ENCODE peak calls at places on chromosomes 5 and 9, in nine cellular contexts. P is SK-N-SH, C is H9, Q is OCI-LY7, I is astrocyte, X is mesendoderm, E is mammary epithelial cell, L is fibroblast of lung, V is DND-41. N is an unnamed sample. For H3K79me2, the result is how much of the 10 kb centered on the place peaks cover.

GRCh38 chr5:68060382-68060781 is 155.2 kb upstream of the PIK3R1 start:
- DNase-seq in I (no peak), X (no peak), P (no peak), E (no peak), Q (no peak), V (no peak), L (no peak), C (no peak), N (no peak)

GRCh38 chr5:522899-523657 is 1.2 kb downstream of the SLC9A3 start:
- DNase-seq in I (no peak), Q (no peak), P (no peak), E (no peak), C (no peak), L (no peak), X (peak), V (no peak), N (peak)

GRCh38 chr5:997001-997474 is 11.6 kb upstream of the NKD2 start:
- DNase-seq in V (peak), P (no peak), L (no peak), C (peak), I (no peak), X (peak), E (no peak), Q (no peak), N (peak)

GRCh38 chr9:71036501-71036900 is 84.9 kb downstream of the TRPM3 start:
- DNase-seq in X (no peak), V (no peak), E (peak), C (no peak), P (no peak), Q (no peak), L (peak), I (peak), N (peak)

GRCh38 chr5:76807296-76807695 is 11.5 kb upstream of the F2RL1 start:
- DNase-seq in C (peak), V (no peak), Q (no peak), E (peak), X (peak), L (peak), I (peak), P (no peak), N (peak)

GRCh38 chr5:176529116-176529823 is 7.9 kb downstream of the RNF44 start:
- DNase-seq in L (no peak), P (no peak), E (no peak), V (no peak), C (no peak), I (no peak), Q (peak), X (no peak), N (no peak)

GRCh38 chr9:18137815-18138214 is 336.1 kb upstream of the ADAMTSL1 start:
- DNase-seq in P (no peak), E (no peak), L (no peak), I (no peak), Q (no peak), V (no peak), X (peak), C (no peak), N (no peak)

GRCh38 chr5:124210106-124210918 is 536.1 kb downstream of the ZNF608 start:
- DNase-seq in Q (no peak), I (no peak), P (no peak), C (no peak), L (no peak), V (peak), X (no peak), E (no peak), N (no peak)

GRCh38 chr5:87541033-87541432 is 128.3 kb upstream of the CCNH start:
- DNase-seq in L (peak), E (peak), C (peak), V (no peak), I (peak), P (peak), Q (no peak), X (peak), N (peak)

GRCh38 chr5:13215370-13215769 is 729.1 kb downstream of the DNAH5 start:
- DNase-seq in X (peak), C (no peak), Q (no peak), V (no peak), P (no peak), E (no peak), L (no peak), I (no peak), N (no peak)

GRCh38 chr5:91382530-91383026 is 539 bp downstream of the ARRDC3 start:
- DNase-seq in C (no peak), E (peak), P (no peak), I (no peak), Q (peak), V (peak), L (peak), X (peak), N (peak)

GRCh38 chr5:171580506-171581265 is 161.2 kb downstream of the FGF18 start:
- DNase-seq in E (peak), V (no peak), C (no peak), X (no peak), L (peak), P (no peak), I (peak), Q (no peak), N (no peak)

GRCh38 chr5:151739939-151740335 is 18.5 kb downstream of the ATOX1 start:
- DNase-seq in X (peak), P (peak), Q (no peak), I (peak), E (peak), V (no peak), C (no peak), L (peak), N (no peak)

GRCh38 chr9:108184009-108184408 is 671.8 kb downstream of the ACTL7B start:
- DNase-seq in E (peak), I (no peak), C (no peak), V (no peak), P (no peak), L (no peak), Q (no peak), X (no peak), N (no peak)

GRCh38 chr9:35746583-35746982 is 2.4 kb downstream of the GBA2 start:
- DNase-seq in V (no peak), P (no peak), Q (no peak), C (no peak), L (no peak), E (peak), X (no peak), I (no peak), N (peak)

GRCh38 chr9:35750256-35750531 is 1.1 kb downstream of the RGP1 start:
- DNase-seq in L (no peak), P (no peak), C (no peak), I (no peak), Q (no peak), X (no peak), V (no peak), E (no peak), N (no peak)

GRCh38 chr9:35748858-35749514 is at the start of the genes GBA2 and RGP1:
- DNase-seq in I (peak), P (peak), X (peak), C (peak), Q (peak), V (peak), E (peak), L (peak), N (peak)

GRCh38 chr9:35749515-35750255 is 598 bp downstream of the RGP1 start:
- DNase-seq in X (peak), E (peak), I (no peak), P (no peak), L (no peak), V (peak), C (peak), Q (peak), N (peak)

DNA sequence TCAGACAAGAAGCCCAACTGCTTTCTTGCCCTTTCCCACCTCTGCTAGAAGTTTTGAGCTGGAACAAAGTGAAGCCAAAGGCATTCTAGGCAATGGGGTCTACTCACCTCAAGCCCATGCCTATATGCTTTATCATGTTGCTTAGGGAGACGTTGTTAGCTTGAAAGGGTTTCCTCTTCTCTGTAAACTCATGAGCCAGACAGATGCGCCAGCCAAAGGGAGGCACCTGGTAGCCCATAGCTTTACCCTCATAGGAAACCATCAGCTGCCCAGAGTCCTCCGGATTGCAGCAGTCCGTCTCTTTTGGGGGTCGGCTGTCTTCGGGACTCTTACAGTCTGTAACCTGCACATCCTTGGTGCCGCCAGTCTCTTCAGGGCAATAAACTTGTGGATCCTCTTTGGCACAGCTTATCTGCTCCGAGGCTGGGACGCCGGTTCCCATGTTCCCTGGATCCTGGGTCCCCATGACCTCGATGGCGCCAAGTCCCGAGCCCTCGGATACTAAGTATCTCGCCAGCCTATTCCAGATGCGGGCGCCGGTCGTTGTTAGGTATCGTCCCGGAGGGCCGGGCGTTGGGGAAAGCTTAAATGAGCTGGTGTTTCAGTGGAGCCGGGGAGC is 680 bp downstream of the GBA2 start:
- DNase-seq in X (no peak), L (no peak), V (peak), E (peak), P (no peak), Q (peak), I (no peak), C (no peak), N (no peak)
- H3K79me2 ChIP-seq in X (under half), L (under half), V (under half), E (half or more), P (half or more), Q (under half), I (half or more), C (under half), N (half or more)

DNA sequence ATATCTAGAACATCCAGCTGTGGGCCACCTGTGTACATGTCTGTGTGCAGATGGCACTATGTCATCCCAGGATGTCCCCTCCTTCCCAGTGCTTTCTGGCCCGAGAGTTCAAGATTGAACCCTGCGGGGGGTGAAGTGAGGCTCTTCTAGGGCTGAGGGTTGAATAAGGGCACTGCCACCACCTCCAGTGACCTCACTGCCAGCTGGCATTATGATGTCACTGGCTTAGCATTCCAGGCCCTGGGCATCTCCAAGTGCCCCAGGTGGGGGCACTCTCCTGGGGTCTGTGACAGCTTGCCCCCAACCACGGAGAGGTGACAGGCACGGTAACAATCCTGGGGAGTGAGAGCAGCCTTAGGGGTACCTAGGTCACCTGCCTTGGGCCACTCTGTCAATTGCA is 27.1 kb downstream of the CXXC5 start:
- DNase-seq in X (no peak), L (no peak), V (no peak), Q (no peak), C (no peak), I (no peak), P (no peak), E (no peak), N (no peak)
- H3K79me2 ChIP-seq in X (half or more), L (under half), V (half or more), Q (half or more), C (under half), I (half or more), P (half or more), E (under half), N (half or more)

DNA sequence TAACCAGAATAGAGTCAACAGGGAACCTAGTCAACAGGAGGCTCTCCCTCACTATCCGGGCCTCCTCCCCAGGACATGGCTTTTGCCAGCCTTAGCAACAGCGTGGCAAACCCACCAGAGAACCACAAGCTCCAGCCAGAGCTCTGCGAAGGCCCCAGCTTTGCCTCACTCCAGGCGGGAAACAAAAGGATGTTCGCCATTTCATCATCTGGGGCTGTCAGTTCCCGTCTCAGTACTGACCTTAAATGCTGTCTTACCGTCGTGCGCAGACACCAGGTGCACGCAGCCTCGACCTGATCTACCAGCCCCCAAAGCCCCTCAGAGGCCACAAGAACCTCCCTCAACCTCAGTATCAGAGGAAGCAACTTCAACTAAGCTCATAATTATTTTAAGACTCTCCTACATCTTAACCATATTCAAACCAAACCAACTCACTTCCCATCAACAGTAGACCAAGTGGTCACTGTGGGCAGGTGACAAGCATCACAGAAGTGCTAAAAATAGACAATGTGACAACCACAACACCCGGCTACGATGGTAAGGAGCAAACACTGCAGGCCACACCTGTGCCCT is 71.4 kb downstream of the SEMA4D start:
- DNase-seq in Q (peak), C (no peak), I (no peak), L (no peak), X (no peak), P (no peak), V (peak), E (no peak), N (no peak)
- H3K79me2 ChIP-seq in Q (under half), C (under half), I (under half), L (under half), X (under half), P (under half), V (half or more), E (under half), N (under half)

DNA sequence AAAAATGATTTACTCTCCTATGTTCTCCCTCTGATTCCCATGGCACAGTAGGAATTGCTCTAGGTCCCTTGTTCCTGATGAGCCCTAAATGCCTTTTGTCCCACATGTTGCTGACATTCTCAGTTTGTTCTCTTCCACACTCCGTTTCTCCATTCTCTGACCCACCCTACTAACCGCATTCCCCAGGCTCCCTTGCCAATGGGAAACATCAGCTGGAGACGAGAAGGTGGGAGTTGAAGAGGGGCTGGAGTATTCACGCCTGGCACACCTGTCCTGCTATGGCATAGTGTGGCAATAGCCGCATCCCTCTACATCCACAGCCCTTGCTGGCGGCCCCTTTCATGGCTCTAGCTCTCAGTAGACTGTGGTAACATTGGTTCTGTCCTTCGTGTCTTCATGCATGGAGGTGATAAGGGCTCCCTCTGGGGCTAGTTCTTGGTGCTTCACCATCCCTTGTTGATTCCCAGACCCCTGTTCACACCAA is 16.3 kb upstream of the ARL15 start:
- DNase-seq in Q (no peak), L (no peak), I (no peak), E (no peak), P (no peak), X (no peak), V (no peak), C (no peak), N (no peak)
- H3K79me2 ChIP-seq in Q (under half), L (under half), I (under half), E (under half), P (under half), X (under half), V (under half), C (under half), N (under half)

DNA sequence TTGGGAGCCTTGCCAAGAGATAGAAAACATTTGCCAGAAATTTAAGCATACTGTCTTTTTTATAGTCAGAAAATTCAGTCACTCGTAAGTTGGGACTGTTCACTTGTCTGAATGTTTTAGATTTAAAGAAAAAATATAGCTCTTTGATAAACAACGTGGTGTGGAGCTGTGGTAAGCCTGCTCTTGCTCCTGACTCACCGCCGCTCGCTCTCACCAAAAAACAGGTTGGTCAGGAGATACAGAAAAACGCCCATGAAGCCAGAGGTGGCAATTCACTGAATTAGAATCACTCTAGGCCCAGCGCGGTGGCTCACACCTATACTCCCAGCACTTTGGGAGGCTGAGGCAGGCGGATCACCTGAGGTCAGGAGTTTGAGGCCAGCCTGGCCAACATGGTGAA is 6.2 kb downstream of the LNPEP start:
- DNase-seq in E (no peak), Q (no peak), C (no peak), V (no peak), X (no peak), P (no peak), L (peak), I (no peak), N (no peak)
- H3K79me2 ChIP-seq in E (half or more), Q (half or more), C (under half), V (half or more), X (under half), P (half or more), L (under half), I (half or more), N (half or more)

GRCh38 chr5:57191986-57192385 is 18.1 kb downstream of the GPBP1 start:
- DNase-seq in V (no peak), C (no peak), E (no peak), X (no peak), L (no peak), I (no peak), P (no peak), Q (no peak), N (no peak)

GRCh38 chr5:57195060-57195459 is 21.2 kb downstream of the GPBP1 start:
- DNase-seq in E (no peak), C (no peak), I (no peak), L (no peak), Q (no peak), P (no peak), X (no peak), V (no peak), N (no peak)

GRCh38 chr5:57194653-57195052 is 20.8 kb downstream of the GPBP1 start:
- DNase-seq in V (no peak), Q (no peak), E (no peak), P (no peak), L (no peak), X (no peak), I (no peak), C (no peak), N (no peak)

GRCh38 chr5:57191163-57191562 is 17.3 kb downstream of the GPBP1 start:
- DNase-seq in I (no peak), C (no peak), E (no peak), X (no peak), L (no peak), V (no peak), Q (no peak), P (no peak), N (no peak)

GRCh38 chr5:57193757-57194413 is 20.0 kb downstream of the GPBP1 start:
- DNase-seq in X (no peak), P (no peak), E (no peak), V (no peak), C (no peak), L (no peak), Q (no peak), I (no peak), N (no peak)
- H3K79me2 ChIP-seq in X (half or more), P (half or more), E (half or more), V (half or more), C (half or more), L (half or more), Q (half or more), I (half or more), N (half or more)

GRCh38 chr5:37375091-37375490 is 4.0 kb upstream of the WDR70 start:
- DNase-seq in P (no peak), V (no peak), C (no peak), X (no peak), I (peak), Q (no peak), E (peak), L (peak), N (no peak)

GRCh38 chr5:37370864-37371726 is at the start of gene NUP155:
- DNase-seq in E (peak), C (peak), I (peak), L (peak), X (peak), Q (peak), V (peak), P (peak), N (peak)

DNA sequence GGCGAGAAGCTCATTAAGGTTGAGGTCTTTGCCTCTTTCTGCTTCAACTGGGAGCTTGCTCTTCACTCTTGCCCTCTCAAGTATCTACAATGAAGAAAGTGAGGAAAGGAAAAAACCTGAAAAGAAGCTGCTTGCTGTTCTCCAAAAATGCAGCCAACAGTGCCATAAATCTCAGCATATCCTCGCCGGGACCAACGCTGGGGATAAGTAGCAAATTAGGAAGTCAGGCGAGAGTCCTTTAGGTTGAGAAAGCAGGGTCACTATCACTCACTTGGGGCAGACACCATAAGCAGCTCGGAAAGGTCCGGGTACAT is 399 bp downstream of the NUP155 start:
- DNase-seq in Q (no peak), C (no peak), V (no peak), E (no peak), I (no peak), P (peak), X (peak), L (peak), N (no peak)
- H3K79me2 ChIP-seq in Q (half or more), C (under half), V (half or more), E (half or more), I (half or more), P (half or more), X (under half), L (under half), N (half or more)

GRCh38 chr9:134717056-134717455 is 75.5 kb downstream of the COL5A1 start:
- DNase-seq in E (no peak), V (no peak), Q (no peak), X (no peak), L (no peak), C (no peak), I (no peak), P (no peak), N (no peak)
- H3K79me2 ChIP-seq in E (under half), V (under half), Q (under half), X (under half), L (under half), C (under half), I (half or more), P (half or more), N (under half)

GRCh38 chr9:5549671-5550650 is 39.6 kb downstream of the PDCD1LG2 start:
- DNase-seq in L (peak), E (peak), X (no peak), Q (no peak), C (no peak), I (peak), P (no peak), V (no peak), N (no peak)

GRCh38 chr9:5543875-5544702 is 33.8 kb downstream of the PDCD1LG2 start:
- DNase-seq in V (no peak), I (no peak), Q (no peak), L (no peak), P (no peak), E (no peak), C (no peak), X (no peak), N (no peak)
- H3K79me2 ChIP-seq in V (under half), I (under half), Q (under half), L (under half), P (under half), E (under half), C (under half), X (under half), N (under half)